ENCODE peak calls at places on chromosomes 3 and 15, in seven cellular contexts. Q, K, J, V, L, N and G are unnamed samples.
A peak's percentile ranks its signal among the peaks of the same experiment; 100 is the strongest.

GRCh38 chr15:90011705-90012104 is 10.6 kb downstream of the ZNF710 start:
- DNase-seq in Q (no peak), K (no peak), J (no peak), V (no peak), L (no peak), N (no peak), G (no peak)

GRCh38 chr3:124174463-124174862 is 182.5 kb upstream of the ROPN1 start:
- DNase-seq in Q (no peak), K (no peak), J (peak; percentile 24), V (no peak), L (no peak), N (no peak), G (no peak)

GRCh38 chr3:14369675-14370669 is 32.4 kb upstream of the SLC6A6 start:
- DNase-seq in Q (no peak), K (peak; percentile 40), J (peak; percentile 36), V (no peak), L (no peak), N (no peak), G (peak; percentile 25)

GRCh38 chr15:91263632-91264477 is 163.8 kb downstream of the SV2B start:
- DNase-seq in Q (no peak), K (peak; percentile 80), J (peak; percentile 22), V (peak; percentile 49), L (peak; percentile 49), N (peak; percentile 59), G (peak; percentile 8)

GRCh38 chr3:127443581-127444375 is 146.8 kb downstream of the TPRA1 start:
- DNase-seq in Q (no peak), K (peak; percentile 11), J (no peak), V (no peak), L (no peak), N (no peak), G (no peak)

GRCh38 chr3:189632238-189632637 is 1.0 kb downstream of the TP63 start:
- DNase-seq in Q (no peak), K (no peak), J (no peak), V (no peak), L (no peak), N (no peak), G (no peak)

GRCh38 chr3:51887620-51888019 is 12.2 kb upstream of the IQCF5 start:
- DNase-seq in Q (no peak), K (no peak), J (no peak), V (no peak), L (no peak), N (peak; percentile 58), G (peak; percentile 73)

GRCh38 chr3:51588724-51589123 is 50.2 kb downstream of the RAD54L2 start:
- DNase-seq in Q (peak; percentile 92), K (no peak), J (no peak), V (no peak), L (peak; percentile 96), N (no peak), G (no peak)

GRCh38 chr15:99121207-99121606 is 16.3 kb downstream of the SYNM start:
- DNase-seq in Q (no peak), K (no peak), J (no peak), V (no peak), L (no peak), N (no peak), G (no peak)

GRCh38 chr3:66396888-66397287 is 103.9 kb downstream of the LRIG1 start:
- DNase-seq in Q (no peak), K (peak; percentile 17), J (no peak), V (no peak), L (no peak), N (no peak), G (no peak)

GRCh38 chr15:96323250-96324162 is 7.0 kb upstream of the NR2F2 start:
- DNase-seq in Q (no peak), K (no peak), J (no peak), V (no peak), L (no peak), N (no peak), G (no peak)

GRCh38 chr15:77747175-77748077 is 114.7 kb upstream of the LINGO1 start:
- DNase-seq in Q (no peak), K (no peak), J (no peak), V (no peak), L (no peak), N (no peak), G (no peak)

GRCh38 chr15:63597033-63597790 is at the start of gene FBXL22:
- DNase-seq in Q (no peak), K (peak; percentile 53), J (no peak), V (no peak), L (no peak), N (no peak), G (no peak)

GRCh38 chr3:127089487-127090145 is 103.3 kb upstream of the PRR23E start:
- DNase-seq in Q (no peak), K (no peak), J (no peak), V (no peak), L (no peak), N (no peak), G (no peak)

GRCh38 chr3:196603683-196604082 is 35.2 kb downstream of the FBXO45 start:
- DNase-seq in Q (peak; percentile 53), K (no peak), J (peak; percentile 29), V (no peak), L (no peak), N (no peak), G (no peak)

GRCh38 chr3:141336672-141337522 is 31.4 kb upstream of the ZBTB38 start:
- DNase-seq in Q (no peak), K (no peak), J (peak; percentile 95), V (no peak), L (no peak), N (peak; percentile 39), G (peak; percentile 99)